ENCODE peak calls at places on chromosomes 11 and 22, in five cellular contexts. One of them, this sample, is unnamed.

GRCh38 chr11:112728288-112728687 is 232.9 kb upstream of the NCAM1 start:
- DNase-seq in T-helper 22 cell: no peak
- DNase-seq in bronchial epithelial cell: no peak
- DNase-seq in stimulated activated CD8-positive, alpha-beta memory T cell treated with anti-CD3 and anti-CD28 coated beads, Interleukin-15, amount 100 ng/mL, for 24 hours: no peak
- DNase-seq in left ventricle myocardium superior: no peak
- DNase-seq in this sample: no peak

GRCh38 chr22:38735465-38736256 is 20.1 kb downstream of the SUN2 start:
- DNase-seq in T-helper 22 cell: no peak
- DNase-seq in bronchial epithelial cell: no peak
- DNase-seq in stimulated activated CD8-positive, alpha-beta memory T cell treated with anti-CD3 and anti-CD28 coated beads, Interleukin-15, amount 100 ng/mL, for 24 hours: no peak
- DNase-seq in left ventricle myocardium superior: no peak
- DNase-seq in this sample: no peak

GRCh38 chr11:120131941-120132644 is 5.8 kb downstream of the TRIM29 start:
- DNase-seq in T-helper 22 cell: no peak
- DNase-seq in bronchial epithelial cell: peak
- DNase-seq in stimulated activated CD8-positive, alpha-beta memory T cell treated with anti-CD3 and anti-CD28 coated beads, Interleukin-15, amount 100 ng/mL, for 24 hours: no peak
- DNase-seq in left ventricle myocardium superior: no peak
- DNase-seq in this sample: no peak

GRCh38 chr11:1916132-1916985 is 3.1 kb upstream of the TNNT3 start:
- DNase-seq in T-helper 22 cell: no peak
- DNase-seq in bronchial epithelial cell: no peak
- DNase-seq in stimulated activated CD8-positive, alpha-beta memory T cell treated with anti-CD3 and anti-CD28 coated beads, Interleukin-15, amount 100 ng/mL, for 24 hours: no peak
- DNase-seq in left ventricle myocardium superior: no peak
- DNase-seq in this sample: no peak

GRCh38 chr11:114128399-114128798 is 68.9 kb downstream of the ZBTB16 start:
- DNase-seq in T-helper 22 cell: no peak
- DNase-seq in bronchial epithelial cell: no peak
- DNase-seq in stimulated activated CD8-positive, alpha-beta memory T cell treated with anti-CD3 and anti-CD28 coated beads, Interleukin-15, amount 100 ng/mL, for 24 hours: no peak
- DNase-seq in left ventricle myocardium superior: no peak
- DNase-seq in this sample: no peak

GRCh38 chr22:47384977-47385376 is 622.5 kb downstream of the TBC1D22A start:
- DNase-seq in T-helper 22 cell: no peak
- DNase-seq in bronchial epithelial cell: no peak
- DNase-seq in stimulated activated CD8-positive, alpha-beta memory T cell treated with anti-CD3 and anti-CD28 coated beads, Interleukin-15, amount 100 ng/mL, for 24 hours: no peak
- DNase-seq in left ventricle myocardium superior: no peak
- DNase-seq in this sample: no peak

GRCh38 chr22:35314161-35314942 is 14.7 kb downstream of the TOM1 start:
- DNase-seq in T-helper 22 cell: no peak
- DNase-seq in bronchial epithelial cell: no peak
- DNase-seq in stimulated activated CD8-positive, alpha-beta memory T cell treated with anti-CD3 and anti-CD28 coated beads, Interleukin-15, amount 100 ng/mL, for 24 hours: no peak
- DNase-seq in left ventricle myocardium superior: no peak
- DNase-seq in this sample: no peak

GRCh38 chr22:36374603-36375024 is 13.2 kb downstream of the MYH9 start:
- DNase-seq in T-helper 22 cell: peak
- DNase-seq in bronchial epithelial cell: peak
- DNase-seq in stimulated activated CD8-positive, alpha-beta memory T cell treated with anti-CD3 and anti-CD28 coated beads, Interleukin-15, amount 100 ng/mL, for 24 hours: no peak
- DNase-seq in left ventricle myocardium superior: no peak
- DNase-seq in this sample: peak

GRCh38 chr22:26800858-26801257 is 143.5 kb downstream of the MIAT start:
- DNase-seq in T-helper 22 cell: no peak
- DNase-seq in bronchial epithelial cell: no peak
- DNase-seq in stimulated activated CD8-positive, alpha-beta memory T cell treated with anti-CD3 and anti-CD28 coated beads, Interleukin-15, amount 100 ng/mL, for 24 hours: no peak
- DNase-seq in left ventricle myocardium superior: no peak
- DNase-seq in this sample: no peak

GRCh38 chr11:66880484-66881211 is 23.8 kb downstream of the LRFN4 start:
- DNase-seq in T-helper 22 cell: no peak
- DNase-seq in bronchial epithelial cell: peak
- DNase-seq in stimulated activated CD8-positive, alpha-beta memory T cell treated with anti-CD3 and anti-CD28 coated beads, Interleukin-15, amount 100 ng/mL, for 24 hours: no peak
- DNase-seq in left ventricle myocardium superior: peak
- DNase-seq in this sample: peak

GRCh38 chr11:125410091-125410490 is 86.0 kb downstream of the FEZ1 start:
- DNase-seq in T-helper 22 cell: no peak
- DNase-seq in bronchial epithelial cell: peak
- DNase-seq in stimulated activated CD8-positive, alpha-beta memory T cell treated with anti-CD3 and anti-CD28 coated beads, Interleukin-15, amount 100 ng/mL, for 24 hours: no peak
- DNase-seq in left ventricle myocardium superior: no peak
- DNase-seq in this sample: no peak

GRCh38 chr11:86672007-86672621 is at the start of gene ME3:
- DNase-seq in T-helper 22 cell: no peak
- DNase-seq in bronchial epithelial cell: no peak
- DNase-seq in stimulated activated CD8-positive, alpha-beta memory T cell treated with anti-CD3 and anti-CD28 coated beads, Interleukin-15, amount 100 ng/mL, for 24 hours: peak
- DNase-seq in left ventricle myocardium superior: peak
- DNase-seq in this sample: no peak

GRCh38 chr11:76788661-76789442 is 5.7 kb downstream of the TSKU start:
- DNase-seq in T-helper 22 cell: no peak
- DNase-seq in bronchial epithelial cell: peak
- DNase-seq in stimulated activated CD8-positive, alpha-beta memory T cell treated with anti-CD3 and anti-CD28 coated beads, Interleukin-15, amount 100 ng/mL, for 24 hours: no peak
- DNase-seq in left ventricle myocardium superior: peak
- DNase-seq in this sample: peak

GRCh38 chr22:33381531-33382406 is 323.6 kb upstream of the SYN3 start:
- DNase-seq in T-helper 22 cell: no peak
- DNase-seq in bronchial epithelial cell: no peak
- DNase-seq in stimulated activated CD8-positive, alpha-beta memory T cell treated with anti-CD3 and anti-CD28 coated beads, Interleukin-15, amount 100 ng/mL, for 24 hours: no peak
- DNase-seq in left ventricle myocardium superior: no peak
- DNase-seq in this sample: no peak

GRCh38 chr11:103091441-103091809 is 535 bp downstream of the DCUN1D5 start:
- DNase-seq in T-helper 22 cell: no peak
- DNase-seq in bronchial epithelial cell: peak
- DNase-seq in stimulated activated CD8-positive, alpha-beta memory T cell treated with anti-CD3 and anti-CD28 coated beads, Interleukin-15, amount 100 ng/mL, for 24 hours: no peak
- DNase-seq in left ventricle myocardium superior: peak
- DNase-seq in this sample: no peak

GRCh38 chr11:62921573-62922188 is 518 bp upstream of the CHRM1 start:
- DNase-seq in T-helper 22 cell: no peak
- DNase-seq in bronchial epithelial cell: peak
- DNase-seq in stimulated activated CD8-positive, alpha-beta memory T cell treated with anti-CD3 and anti-CD28 coated beads, Interleukin-15, amount 100 ng/mL, for 24 hours: no peak
- DNase-seq in left ventricle myocardium superior: no peak
- DNase-seq in this sample: no peak

GRCh38 chr22:50280708-50281383 is 10.7 kb upstream of the MAPK11 start:
- DNase-seq in T-helper 22 cell: no peak
- DNase-seq in bronchial epithelial cell: no peak
- DNase-seq in stimulated activated CD8-positive, alpha-beta memory T cell treated with anti-CD3 and anti-CD28 coated beads, Interleukin-15, amount 100 ng/mL, for 24 hours: no peak
- DNase-seq in left ventricle myocardium superior: no peak
- DNase-seq in this sample: no peak

GRCh38 chr11:132231656-132232173 is 861.3 kb downstream of the NTM start:
- DNase-seq in T-helper 22 cell: no peak
- DNase-seq in bronchial epithelial cell: no peak
- DNase-seq in stimulated activated CD8-positive, alpha-beta memory T cell treated with anti-CD3 and anti-CD28 coated beads, Interleukin-15, amount 100 ng/mL, for 24 hours: no peak
- DNase-seq in left ventricle myocardium superior: no peak
- DNase-seq in this sample: no peak

GRCh38 chr11:11635456-11635855 is 13.7 kb upstream of the GALNT18 start:
- DNase-seq in T-helper 22 cell: no peak
- DNase-seq in bronchial epithelial cell: no peak
- DNase-seq in stimulated activated CD8-positive, alpha-beta memory T cell treated with anti-CD3 and anti-CD28 coated beads, Interleukin-15, amount 100 ng/mL, for 24 hours: no peak
- DNase-seq in left ventricle myocardium superior: no peak
- DNase-seq in this sample: no peak

GRCh38 chr11:89495951-89496350 is 4.8 kb upstream of the NOX4 start:
- DNase-seq in T-helper 22 cell: no peak
- DNase-seq in bronchial epithelial cell: peak
- DNase-seq in stimulated activated CD8-positive, alpha-beta memory T cell treated with anti-CD3 and anti-CD28 coated beads, Interleukin-15, amount 100 ng/mL, for 24 hours: no peak
- DNase-seq in left ventricle myocardium superior: no peak
- DNase-seq in this sample: peak

GRCh38 chr11:59182457-59183151 is 10.7 kb downstream of the DTX4 start:
- DNase-seq in T-helper 22 cell: no peak
- DNase-seq in bronchial epithelial cell: peak
- DNase-seq in stimulated activated CD8-positive, alpha-beta memory T cell treated with anti-CD3 and anti-CD28 coated beads, Interleukin-15, amount 100 ng/mL, for 24 hours: no peak
- DNase-seq in left ventricle myocardium superior: no peak
- DNase-seq in this sample: no peak